ENCODE peak calls at places on chromosomes 5 and 9, in five cellular contexts. E is HCT116, H is colonic mucosa, M is suprapubic skin, T is body of pancreas. Z is an unnamed sample.
A peak's percentile ranks its signal among the peaks of the same experiment; 100 is the strongest.

GRCh38 chr5:140737486-140737885 is 37.2 kb downstream of the ZMAT2 start:
- DNase-seq in E (no peak), H (no peak), M (no peak), T (no peak), Z (no peak)

GRCh38 chr5:84255318-84255717 is 129.4 kb downstream of the EDIL3 start:
- DNase-seq in E (peak; percentile 47), H (no peak), M (no peak), T (no peak), Z (no peak)

GRCh38 chr5:107812570-107813141 is 141.9 kb upstream of the EFNA5 start:
- DNase-seq in E (no peak), H (no peak), M (no peak), T (no peak), Z (peak; percentile 65)

GRCh38 chr5:1064383-1065142 is 47.3 kb downstream of the SLC12A7 start:
- DNase-seq in E (no peak), H (no peak), M (no peak), T (no peak), Z (no peak)

GRCh38 chr9:80061096-80061495 is 489.3 kb downstream of the TLE4 start:
- DNase-seq in E (no peak), H (no peak), M (no peak), T (no peak), Z (no peak)

GRCh38 chr9:125969462-125969861 is 222.3 kb downstream of the PBX3 start:
- DNase-seq in E (no peak), H (no peak), M (no peak), T (no peak), Z (no peak)

GRCh38 chr9:119322137-119322695 is 47.0 kb downstream of the BRINP1 start:
- DNase-seq in E (no peak), H (no peak), M (no peak), T (no peak), Z (no peak)

GRCh38 chr9:132670816-132671371 is 630 bp downstream of the GTF3C4 start:
- DNase-seq in E (no peak), H (peak; percentile 37), M (no peak), T (peak; percentile 10), Z (no peak)

GRCh38 chr5:9466677-9467076 is 79.2 kb downstream of the SEMA5A start:
- DNase-seq in E (no peak), H (no peak), M (no peak), T (no peak), Z (no peak)

GRCh38 chr5:141677415-141677814 is 4.6 kb downstream of the ARAP3 start:
- DNase-seq in E (no peak), H (no peak), M (no peak), T (no peak), Z (no peak)

GRCh38 chr9:99465231-99465891 is 243.3 kb downstream of the SEC61B start:
- DNase-seq in E (no peak), H (no peak), M (no peak), T (no peak), Z (no peak)

GRCh38 chr5:129094924-129095797 is 612 bp downstream of the ISOC1 start:
- DNase-seq in E (no peak), H (peak; percentile 82), M (peak; percentile 82), T (peak; percentile 73), Z (peak; percentile 74)

GRCh38 chr9:97354637-97355036 is 47.2 kb downstream of the CCDC180 start:
- DNase-seq in E (no peak), H (no peak), M (no peak), T (no peak), Z (no peak)

GRCh38 chr5:116837876-116838568 is 263.4 kb upstream of the SEMA6A start:
- DNase-seq in E (no peak), H (no peak), M (no peak), T (no peak), Z (no peak)

GRCh38 chr9:5563886-5564285 is 53.6 kb downstream of the PDCD1LG2 start:
- DNase-seq in E (no peak), H (no peak), M (no peak), T (no peak), Z (no peak)

GRCh38 chr5:55276771-55277170 is 30.7 kb downstream of the DHX29 start:
- DNase-seq in E (no peak), H (no peak), M (no peak), T (no peak), Z (no peak)

GRCh38 chr5:103408408-103408807 is 149.8 kb downstream of the MACIR start:
- DNase-seq in E (no peak), H (no peak), M (no peak), T (no peak), Z (no peak)

GRCh38 chr9:79195904-79196303 is 375.9 kb upstream of the TLE4 start:
- DNase-seq in E (no peak), H (no peak), M (no peak), T (no peak), Z (no peak)

GRCh38 chr5:71925608-71926091 is 181.6 kb upstream of the MAP1B start:
- DNase-seq in E (no peak), H (no peak), M (no peak), T (no peak), Z (no peak)

GRCh38 chr5:86951761-86952160 is 315.9 kb upstream of the RASA1 start:
- DNase-seq in E (no peak), H (no peak), M (no peak), T (no peak), Z (no peak)

GRCh38 chr9:105911104-105911911 is 217.0 kb downstream of the TMEM38B start:
- DNase-seq in E (no peak), H (no peak), M (no peak), T (no peak), Z (no peak)

GRCh38 chr5:151092750-151093149 is 11.9 kb upstream of the TNIP1 start:
- DNase-seq in E (no peak), H (no peak), M (no peak), T (peak; percentile 45), Z (no peak)

GRCh38 chr5:152462021-152462721 is 57.1 kb upstream of the NMUR2 start:
- DNase-seq in E (no peak), H (no peak), M (no peak), T (no peak), Z (no peak)

GRCh38 chr5:5645198-5645597 is 222.7 kb downstream of the ICE1 start:
- DNase-seq in E (no peak), H (no peak), M (no peak), T (no peak), Z (no peak)

GRCh38 chr9:80699551-80699998 is 989.8 kb downstream of the TLE1 start:
- DNase-seq in E (no peak), H (no peak), M (no peak), T (no peak), Z (no peak)

GRCh38 chr9:2179557-2179956 is 164.4 kb downstream of the SMARCA2 start:
- DNase-seq in E (no peak), H (no peak), M (no peak), T (no peak), Z (no peak)

GRCh38 chr9:117722108-117722761 is 18.0 kb downstream of the TLR4 start:
- DNase-seq in E (no peak), H (no peak), M (no peak), T (no peak), Z (no peak)

GRCh38 chr9:4306066-4306787 is 6.4 kb upstream of the GLIS3 start:
- DNase-seq in E (no peak), H (no peak), M (no peak), T (peak; percentile 33), Z (no peak)

GRCh38 chr9:109780453-109781033 is 545 bp downstream of the PALM2AKAP2 start:
- DNase-seq in E (no peak), H (no peak), M (no peak), T (no peak), Z (no peak)

GRCh38 chr9:107755267-107755666 is 265.7 kb upstream of the KLF4 start:
- DNase-seq in E (peak; percentile 95), H (peak; percentile 82), M (no peak), T (peak; percentile 55), Z (peak; percentile 47)

GRCh38 chr5:116442095-116442534 is 132.5 kb downstream of the SEMA6A start:
- DNase-seq in E (no peak), H (no peak), M (no peak), T (peak; percentile 47), Z (no peak)

DNA sequence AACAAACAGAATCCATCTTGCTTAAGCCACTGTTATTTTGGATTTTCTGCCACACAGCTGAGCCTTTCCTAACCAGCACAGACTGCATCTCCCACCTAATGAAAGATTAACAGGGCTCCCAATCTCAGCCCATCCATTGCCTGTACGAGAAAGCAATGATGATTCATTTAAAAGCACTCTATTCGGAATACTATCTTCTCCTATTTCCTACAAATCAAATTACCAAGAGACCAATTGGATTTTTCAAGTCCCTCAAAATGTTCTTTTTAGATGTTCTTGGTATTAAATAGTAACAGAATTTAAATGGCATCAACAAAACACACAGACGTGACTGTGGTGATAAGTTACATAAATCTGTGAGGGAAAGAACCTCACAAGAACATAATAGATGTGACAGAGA is 324.1 kb downstream of the AGTPBP1 start:
- DNase-seq in E (no peak), H (no peak), M (no peak), T (no peak), Z (no peak)
- H3K4me1 ChIP-seq in E (no peaks in the 10 kb centered on the region), H (no peaks in the 10 kb centered on the region), M (no peaks in the 10 kb centered on the region), T (no peaks in the 10 kb centered on the region), Z (no peaks in the 10 kb centered on the region)

DNA sequence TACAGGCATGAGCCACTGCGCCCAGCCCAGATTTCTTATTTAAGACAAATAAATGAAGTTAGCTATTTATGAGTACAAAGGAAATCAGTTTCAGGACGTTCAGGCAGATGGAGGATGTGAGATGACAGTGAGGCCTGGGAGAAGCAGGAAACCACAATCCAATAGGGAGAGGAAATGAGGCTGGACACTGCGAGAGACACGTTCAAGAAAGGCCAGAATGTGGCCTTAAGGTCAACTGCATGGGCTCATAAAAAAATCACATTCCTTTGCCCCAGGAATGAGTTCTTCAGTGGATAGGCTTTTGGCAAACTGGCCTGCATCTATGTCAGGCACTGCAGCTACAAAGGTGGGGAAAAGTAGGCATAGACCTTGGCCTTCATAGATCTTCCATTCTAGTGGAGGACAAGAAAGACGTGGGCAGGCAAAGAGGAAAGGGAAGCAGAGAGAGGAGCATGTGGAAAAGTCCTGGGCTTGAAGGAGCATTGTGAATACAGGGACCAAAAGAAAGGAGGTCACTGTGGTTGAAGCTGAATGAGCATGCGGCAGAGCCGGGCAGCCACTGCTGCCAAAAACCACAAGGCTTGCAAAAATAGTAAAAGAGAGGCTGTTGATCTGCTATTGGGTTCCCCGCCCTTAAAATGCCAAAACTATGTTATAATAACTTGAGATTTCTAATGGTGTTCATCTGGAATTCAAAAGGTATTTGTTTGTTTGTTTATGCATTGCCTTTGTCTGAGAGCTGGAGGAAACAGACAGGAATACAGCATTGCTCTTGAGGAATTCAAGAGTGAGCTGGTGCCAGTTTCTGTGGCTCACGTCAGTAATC is 133.0 kb downstream of the GNA14 start:
- DNase-seq in E (no peak), H (no peak), M (no peak), T (peak; percentile 31), Z (no peak)
- H3K4me1 ChIP-seq in E (no peaks in the 10 kb centered on the region), H (no peaks in the 10 kb centered on the region), M (peaks cover 2% of the 10 kb centered on the region), T (peaks cover 9% of the 10 kb centered on the region), Z (no peaks in the 10 kb centered on the region)

GRCh38 chr9:93126825-93127368 is 7.2 kb downstream of the NINJ1 start:
- DNase-seq in E (no peak), H (no peak), M (peak; percentile 76), T (no peak), Z (no peak)
- H3K4me1 ChIP-seq in E (peaks cover 11% of the 10 kb centered on the region), H (peaks cover 9% of the 10 kb centered on the region), M (peaks cover 63% of the 10 kb centered on the region), T (peaks cover 30% of the 10 kb centered on the region), Z (no peaks in the 10 kb centered on the region)

GRCh38 chr5:15786884-15787283 is 286.9 kb downstream of the FBXL7 start:
- DNase-seq in E (no peak), H (no peak), M (no peak), T (no peak), Z (no peak)
- H3K4me1 ChIP-seq in E (no peaks in the 10 kb centered on the region), H (no peaks in the 10 kb centered on the region), M (no peaks in the 10 kb centered on the region), T (no peaks in the 10 kb centered on the region), Z (no peaks in the 10 kb centered on the region)